ENCODE peak calls at places on chromosomes 16 and 17, in seven cellular contexts. Z is WTC11, E is Calu3, H is astrocyte of the cerebellum, B is HCT116, V is GM13976, Q is body of pancreas. R is an unnamed sample.
A peak's percentile ranks its signal among the peaks of the same experiment; 100 is the strongest.

GRCh38 chr16:75514296-75514695 is 19.1 kb upstream of the CHST6 start:
- DNase-seq in Z (no peak), E (no peak), H (no peak), B (no peak), V (no peak), Q (no peak), R (no peak)

GRCh38 chr17:29579866-29580771 is 9.3 kb downstream of the GIT1 start:
- DNase-seq in Z (peak; percentile 86), E (peak; percentile 90), H (no peak), B (peak; percentile 67), V (peak; percentile 93), Q (peak; percentile 86), R (peak; percentile 57)

GRCh38 chr16:55643161-55643970 is 12.4 kb upstream of the SLC6A2 start:
- DNase-seq in Z (no peak), E (no peak), H (no peak), B (peak; percentile 8), V (no peak), Q (peak; percentile 21), R (no peak)

GRCh38 chr16:82633964-82634600 is 7.3 kb downstream of the CDH13 start:
- DNase-seq in Z (no peak), E (no peak), H (no peak), B (no peak), V (no peak), Q (no peak), R (no peak)

GRCh38 chr17:49334744-49335512 is 27.1 kb downstream of the ZNF652 start:
- DNase-seq in Z (no peak), E (no peak), H (no peak), B (no peak), V (no peak), Q (no peak), R (no peak)

GRCh38 chr16:8665529-8665928 is 8.9 kb upstream of the ABAT start:
- DNase-seq in Z (peak; percentile 22), E (no peak), H (no peak), B (no peak), V (no peak), Q (no peak), R (no peak)

GRCh38 chr17:49637050-49637449 is 40.8 kb downstream of the SPOP start:
- DNase-seq in Z (no peak), E (no peak), H (no peak), B (no peak), V (no peak), Q (no peak), R (no peak)

GRCh38 chr16:54633943-54634362 is 296.7 kb upstream of the IRX5 start:
- DNase-seq in Z (peak; percentile 53), E (peak; percentile 21), H (no peak), B (peak; percentile 39), V (no peak), Q (no peak), R (no peak)

GRCh38 chr17:4858068-4858879 is 25.1 kb downstream of the MINK1 start:
- DNase-seq in Z (no peak), E (no peak), H (no peak), B (no peak), V (no peak), Q (no peak), R (no peak)

GRCh38 chr16:80804451-80805383 is at the start of gene CDYL2:
- DNase-seq in Z (peak; percentile 21), E (peak; percentile 55), H (no peak), B (no peak), V (peak; percentile 90), Q (peak; percentile 50), R (peak; percentile 46)

DNA sequence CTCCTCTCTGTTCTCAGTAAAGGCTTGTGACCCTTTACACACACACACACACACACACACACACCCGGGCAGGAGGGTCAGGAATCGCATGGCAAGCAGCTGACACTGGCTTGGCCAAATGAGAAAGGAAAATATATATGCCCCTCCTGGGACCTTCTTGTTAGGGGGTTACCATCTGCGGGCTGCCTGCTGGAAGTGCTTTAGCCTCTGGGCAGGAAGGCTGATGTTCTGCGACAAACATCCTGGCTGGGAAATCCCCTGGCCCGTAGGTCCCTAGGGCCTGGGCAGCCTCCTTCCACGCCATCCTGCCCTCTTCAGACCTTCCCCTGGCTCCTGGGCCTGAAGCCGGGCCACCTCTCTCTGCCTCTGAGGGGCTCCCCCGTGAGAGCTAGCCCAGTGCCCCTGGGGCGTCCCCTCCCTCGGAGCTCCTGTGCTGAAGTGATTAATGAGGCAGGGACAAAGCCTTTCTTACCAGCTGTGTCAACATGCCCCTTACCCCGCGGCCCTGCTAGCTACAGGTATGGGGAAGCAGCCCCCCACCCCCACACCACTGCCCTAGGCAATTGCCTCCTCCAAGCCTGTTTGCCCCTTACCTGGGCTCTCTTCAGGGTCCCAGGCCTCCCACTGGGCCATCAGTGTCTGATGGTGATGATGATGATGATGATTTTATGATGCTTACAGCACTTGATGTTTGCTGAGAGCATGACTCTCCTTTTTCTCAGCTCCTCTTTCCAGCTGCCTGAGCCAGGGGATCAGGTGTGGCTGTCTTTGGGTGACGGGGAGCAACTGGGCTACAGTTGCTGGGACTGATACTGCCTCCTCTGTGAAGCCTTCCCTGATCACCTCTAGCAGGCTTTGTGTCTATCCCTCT is 32.8 kb upstream of the ETV4 start:
- DNase-seq in Z (peak; percentile 40), E (peak; percentile 68), H (no peak), B (no peak), V (peak; percentile 64), Q (peak; percentile 19), R (peak; percentile 45)
- TF ChIP-seq CTCF in Z (no peak), E (no peak), H (no peak), B (no peak), V (no peak), Q (no peak), R (no peak)

GRCh38 chr17:73348824-73349095 is 37.0 kb upstream of the CDC42EP4 start:
- DNase-seq in Z (no peak), E (no peak), H (no peak), B (no peak), V (no peak), Q (no peak), R (no peak)

GRCh38 chr17:73349138-73349537 is 37.3 kb upstream of the CDC42EP4 start:
- DNase-seq in Z (no peak), E (no peak), H (no peak), B (no peak), V (no peak), Q (no peak), R (no peak)

GRCh38 chr17:73349647-73350046 is 37.8 kb upstream of the CDC42EP4 start:
- DNase-seq in Z (no peak), E (no peak), H (no peak), B (no peak), V (no peak), Q (no peak), R (no peak)

GRCh38 chr17:73347355-73347754 is 35.6 kb upstream of the CDC42EP4 start:
- DNase-seq in Z (no peak), E (no peak), H (no peak), B (no peak), V (no peak), Q (no peak), R (no peak)

DNA sequence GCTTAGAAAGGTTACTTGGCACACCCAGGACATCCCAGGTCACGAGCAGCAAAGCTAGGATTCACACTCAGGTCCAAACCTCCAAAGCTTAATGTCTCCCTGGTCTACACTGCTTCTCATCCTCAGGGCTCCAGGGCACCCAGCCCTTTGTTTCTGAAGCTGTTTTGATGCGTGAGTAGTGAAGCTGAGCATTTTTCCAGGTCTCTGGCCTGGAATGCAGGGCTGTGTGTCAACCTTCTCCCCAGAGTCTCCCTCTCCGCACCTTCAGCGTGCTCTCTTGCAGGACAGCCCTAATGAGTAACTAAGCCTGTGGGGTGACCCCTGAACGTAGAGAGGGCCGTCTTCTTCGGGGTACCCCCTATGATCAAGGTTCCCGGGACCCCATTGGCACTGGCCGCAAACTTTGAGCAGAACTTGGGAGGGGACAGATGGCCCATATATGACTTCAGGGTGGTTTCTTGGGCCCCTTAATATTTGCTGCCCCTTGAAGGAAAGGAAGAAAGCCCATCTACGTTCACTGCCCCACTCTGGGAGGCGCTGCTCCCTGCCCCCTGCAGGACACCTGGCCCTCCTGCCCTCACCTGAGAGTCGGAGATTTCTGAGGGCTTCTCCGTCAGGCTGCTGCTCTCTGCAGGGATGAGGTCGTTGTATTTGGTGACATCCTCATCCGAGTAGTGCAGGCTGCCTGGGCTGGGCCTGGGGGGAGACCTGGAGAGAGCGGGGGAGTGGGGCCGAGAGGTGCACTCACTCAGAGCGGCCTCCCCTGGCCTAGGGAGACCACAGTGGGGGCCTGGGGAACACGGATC is 36.4 kb upstream of the CDC42EP4 start:
- DNase-seq in Z (peak; percentile 52), E (no peak), H (no peak), B (no peak), V (no peak), Q (no peak), R (no peak)
- TF ChIP-seq CTCF in Z (no peak), E (no peak), H (no peak), B (no peak), V (no peak), Q (no peak), R (peak; percentile 29)

GRCh38 chr16:11012841-11013240 is 68.5 kb downstream of the CLEC16A start:
- DNase-seq in Z (no peak), E (no peak), H (no peak), B (no peak), V (no peak), Q (no peak), R (no peak)

GRCh38 chr16:11016524-11016988 is 72.2 kb downstream of the CLEC16A start:
- DNase-seq in Z (no peak), E (no peak), H (no peak), B (no peak), V (no peak), Q (no peak), R (no peak)

GRCh38 chr16:11015607-11016006 is 71.2 kb downstream of the CLEC16A start:
- DNase-seq in Z (no peak), E (no peak), H (no peak), B (no peak), V (no peak), Q (no peak), R (no peak)

GRCh38 chr16:11011326-11011725 is 67.0 kb downstream of the CLEC16A start:
- DNase-seq in Z (no peak), E (no peak), H (no peak), B (no peak), V (no peak), Q (no peak), R (no peak)

GRCh38 chr16:11014159-11014558 is 69.8 kb downstream of the CLEC16A start:
- DNase-seq in Z (no peak), E (no peak), H (no peak), B (no peak), V (no peak), Q (no peak), R (no peak)
- TF ChIP-seq CTCF in Z (no peak), E (no peak), H (no peak), B (no peak), V (no peak), Q (no peak), R (no peak)

GRCh38 chr17:58327363-58328194 is 1.0 kb downstream of the TSPOAP1 start:
- DNase-seq in Z (no peak), E (no peak), H (no peak), B (no peak), V (no peak), Q (no peak), R (no peak)

GRCh38 chr17:58325289-58325726 is 3.3 kb downstream of the TSPOAP1 start:
- DNase-seq in Z (peak; percentile 78), E (no peak), H (no peak), B (no peak), V (no peak), Q (no peak), R (peak; percentile 31)

GRCh38 chr17:58324409-58325288 is 3.9 kb downstream of the TSPOAP1 start:
- DNase-seq in Z (peak; percentile 61), E (peak; percentile 14), H (no peak), B (no peak), V (no peak), Q (peak; percentile 73), R (peak; percentile 53)

GRCh38 chr17:58326609-58327341 is 1.8 kb downstream of the TSPOAP1 start:
- DNase-seq in Z (no peak), E (no peak), H (no peak), B (no peak), V (no peak), Q (no peak), R (no peak)

GRCh38 chr17:58325976-58326468 is 2.6 kb downstream of the TSPOAP1 start:
- DNase-seq in Z (no peak), E (no peak), H (no peak), B (no peak), V (no peak), Q (no peak), R (no peak)
- TF ChIP-seq CTCF in Z (no peak), E (no peak), H (no peak), B (no peak), V (no peak), Q (no peak), R (no peak)